ENCODE peak calls at places on chromosomes 7 and 10, in five cellular contexts. I is heart right ventricle, A is Panc1, W is PC-9, R is glutamatergic neuron. E is an unnamed sample.

GRCh38 chr7:15571303-15571878 is 9.6 kb upstream of the AGMO start:
- DNase-seq in R (no peak), W (no peak), I (no peak), A (no peak), E (no peak)

GRCh38 chr10:33115720-33116119 is 157.7 kb upstream of the ITGB1 start:
- DNase-seq in A (no peak), R (no peak), I (no peak), W (peak), E (no peak)

GRCh38 chr7:43108255-43109011 is 4.0 kb upstream of the HECW1 start:
- DNase-seq in W (no peak), R (peak), A (peak), I (peak), E (no peak)

GRCh38 chr7:150379590-150380379 is 655 bp downstream of the ZNF775 start:
- DNase-seq in W (no peak), R (peak), I (no peak), A (no peak), E (no peak)

GRCh38 chr10:33506838-33507661 is 172.6 kb upstream of the NRP1 start:
- DNase-seq in A (no peak), W (no peak), R (no peak), I (no peak), E (no peak)

GRCh38 chr7:80542398-80542797 is 30.5 kb upstream of the GNAT3 start:
- DNase-seq in R (no peak), A (peak), I (no peak), W (peak), E (no peak)

GRCh38 chr10:115968236-115968635 is 304.8 kb downstream of the GFRA1 start:
- DNase-seq in A (no peak), I (no peak), R (no peak), W (no peak), E (no peak)

GRCh38 chr10:12847361-12847975 is 154.0 kb downstream of the CCDC3 start:
- DNase-seq in I (no peak), R (peak), A (no peak), W (no peak), E (no peak)

GRCh38 chr10:24303522-24304310 is 94.8 kb downstream of the KIAA1217 start:
- DNase-seq in R (no peak), A (no peak), W (no peak), I (no peak), E (no peak)

GRCh38 chr7:135151162-135151932 is 3.5 kb downstream of the TMEM140 start:
- DNase-seq in R (no peak), A (no peak), I (no peak), W (no peak), E (no peak)

GRCh38 chr7:41164440-41164839 is 538.5 kb downstream of the INHBA start:
- DNase-seq in A (no peak), I (no peak), R (no peak), W (no peak), E (no peak)